ENCODE peak calls at places on chromosomes 6 and 20, in ten cellular contexts. One of them, this sample, is unnamed.

GRCh38 chr6:130945401-130945919 is 117.6 kb downstream of the EPB41L2 start:
- DNase-seq in Peyer's patch: no peak
- DNase-seq in A549: no peak
- DNase-seq in breast epithelium: no peak
- DNase-seq in heart left ventricle: no peak
- DNase-seq in NB4: no peak
- DNase-seq in aorta: no peak
- DNase-seq in CD8-positive, alpha-beta T cell: no peak
- DNase-seq in IMR-90: peak
- DNase-seq in epithelial cell of esophagus: peak
- DNase-seq in this sample: no peak

GRCh38 chr6:111199935-111200822 is 112.9 kb downstream of the SLC16A10 start:
- DNase-seq in Peyer's patch: no peak
- DNase-seq in A549: no peak
- DNase-seq in NB4: no peak
- DNase-seq in breast epithelium: no peak
- DNase-seq in epithelial cell of esophagus: no peak
- DNase-seq in heart left ventricle: no peak
- DNase-seq in CD8-positive, alpha-beta T cell: no peak
- DNase-seq in aorta: no peak
- DNase-seq in IMR-90: no peak
- DNase-seq in this sample: no peak

GRCh38 chr6:10404799-10405524 is 9.9 kb downstream of the TFAP2A start:
- DNase-seq in CD8-positive, alpha-beta T cell: no peak
- DNase-seq in Peyer's patch: no peak
- DNase-seq in NB4: no peak
- DNase-seq in aorta: no peak
- DNase-seq in breast epithelium: no peak
- DNase-seq in A549: no peak
- DNase-seq in IMR-90: no peak
- DNase-seq in heart left ventricle: no peak
- DNase-seq in epithelial cell of esophagus: no peak
- DNase-seq in this sample: no peak

GRCh38 chr6:131776986-131777385 is 30.8 kb upstream of the ENPP1 start:
- DNase-seq in aorta: no peak
- DNase-seq in Peyer's patch: no peak
- DNase-seq in NB4: no peak
- DNase-seq in breast epithelium: no peak
- DNase-seq in epithelial cell of esophagus: no peak
- DNase-seq in heart left ventricle: no peak
- DNase-seq in CD8-positive, alpha-beta T cell: no peak
- DNase-seq in IMR-90: no peak
- DNase-seq in A549: no peak
- DNase-seq in this sample: no peak

GRCh38 chr6:33069021-33069738 is 4.3 kb downstream of the HLA-DPA1 start:
- DNase-seq in Peyer's patch: no peak
- DNase-seq in breast epithelium: no peak
- DNase-seq in NB4: no peak
- DNase-seq in CD8-positive, alpha-beta T cell: no peak
- DNase-seq in IMR-90: no peak
- DNase-seq in aorta: no peak
- DNase-seq in heart left ventricle: no peak
- DNase-seq in epithelial cell of esophagus: no peak
- DNase-seq in A549: no peak
- DNase-seq in this sample: no peak

GRCh38 chr6:116008470-116009229 is 52.0 kb downstream of the FRK start:
- DNase-seq in aorta: no peak
- DNase-seq in CD8-positive, alpha-beta T cell: no peak
- DNase-seq in heart left ventricle: no peak
- DNase-seq in IMR-90: peak
- DNase-seq in NB4: peak
- DNase-seq in epithelial cell of esophagus: peak
- DNase-seq in A549: peak
- DNase-seq in Peyer's patch: no peak
- DNase-seq in breast epithelium: no peak
- DNase-seq in this sample: no peak

GRCh38 chr20:59794555-59794954 is 138.9 kb downstream of the SYCP2 start:
- DNase-seq in IMR-90: no peak
- DNase-seq in NB4: no peak
- DNase-seq in CD8-positive, alpha-beta T cell: no peak
- DNase-seq in Peyer's patch: no peak
- DNase-seq in breast epithelium: no peak
- DNase-seq in aorta: no peak
- DNase-seq in heart left ventricle: no peak
- DNase-seq in epithelial cell of esophagus: peak
- DNase-seq in A549: no peak
- DNase-seq in this sample: no peak

GRCh38 chr6:118776607-118777549 is 117.1 kb upstream of the ASF1A start:
- DNase-seq in CD8-positive, alpha-beta T cell: peak
- DNase-seq in epithelial cell of esophagus: peak
- DNase-seq in breast epithelium: no peak
- DNase-seq in IMR-90: peak
- DNase-seq in A549: peak
- DNase-seq in heart left ventricle: peak
- DNase-seq in NB4: peak
- DNase-seq in Peyer's patch: no peak
- DNase-seq in aorta: peak
- DNase-seq in this sample: no peak

GRCh38 chr6:18260448-18261106 is 3.8 kb downstream of the DEK start:
- DNase-seq in Peyer's patch: no peak
- DNase-seq in breast epithelium: no peak
- DNase-seq in epithelial cell of esophagus: peak
- DNase-seq in CD8-positive, alpha-beta T cell: no peak
- DNase-seq in A549: no peak
- DNase-seq in NB4: peak
- DNase-seq in IMR-90: peak
- DNase-seq in aorta: no peak
- DNase-seq in heart left ventricle: no peak
- DNase-seq in this sample: no peak

GRCh38 chr20:10090588-10091166 is 55.9 kb downstream of the ANKEF1 start:
- DNase-seq in NB4: peak
- DNase-seq in A549: peak
- DNase-seq in epithelial cell of esophagus: peak
- DNase-seq in breast epithelium: no peak
- DNase-seq in CD8-positive, alpha-beta T cell: no peak
- DNase-seq in aorta: no peak
- DNase-seq in heart left ventricle: peak
- DNase-seq in IMR-90: peak
- DNase-seq in Peyer's patch: no peak
- DNase-seq in this sample: no peak

GRCh38 chr20:44620030-44620429 is 31.5 kb downstream of the ADA start:
- DNase-seq in A549: no peak
- DNase-seq in epithelial cell of esophagus: no peak
- DNase-seq in CD8-positive, alpha-beta T cell: no peak
- DNase-seq in Peyer's patch: no peak
- DNase-seq in NB4: no peak
- DNase-seq in heart left ventricle: no peak
- DNase-seq in IMR-90: no peak
- DNase-seq in breast epithelium: no peak
- DNase-seq in aorta: no peak
- DNase-seq in this sample: no peak

GRCh38 chr6:149239573-149240209 is 77.8 kb upstream of the TAB2 start:
- DNase-seq in breast epithelium: no peak
- DNase-seq in Peyer's patch: no peak
- DNase-seq in heart left ventricle: no peak
- DNase-seq in NB4: no peak
- DNase-seq in A549: no peak
- DNase-seq in epithelial cell of esophagus: no peak
- DNase-seq in aorta: no peak
- DNase-seq in CD8-positive, alpha-beta T cell: no peak
- DNase-seq in IMR-90: no peak
- DNase-seq in this sample: no peak

GRCh38 chr20:36085686-36086267 is 68.8 kb upstream of the EPB41L1 start:
- DNase-seq in heart left ventricle: no peak
- DNase-seq in epithelial cell of esophagus: peak
- DNase-seq in A549: peak
- DNase-seq in NB4: peak
- DNase-seq in Peyer's patch: peak
- DNase-seq in CD8-positive, alpha-beta T cell: no peak
- DNase-seq in breast epithelium: no peak
- DNase-seq in aorta: peak
- DNase-seq in IMR-90: peak
- DNase-seq in this sample: no peak

GRCh38 chr6:98116513-98116912 is 717.9 kb upstream of the POU3F2 start:
- DNase-seq in CD8-positive, alpha-beta T cell: no peak
- DNase-seq in epithelial cell of esophagus: no peak
- DNase-seq in breast epithelium: no peak
- DNase-seq in IMR-90: no peak
- DNase-seq in aorta: no peak
- DNase-seq in NB4: no peak
- DNase-seq in Peyer's patch: no peak
- DNase-seq in heart left ventricle: no peak
- DNase-seq in A549: no peak
- DNase-seq in this sample: no peak

GRCh38 chr6:140736227-140736626 is 1361.8 kb upstream of the CITED2 start:
- DNase-seq in CD8-positive, alpha-beta T cell: no peak
- DNase-seq in aorta: no peak
- DNase-seq in A549: no peak
- DNase-seq in Peyer's patch: no peak
- DNase-seq in IMR-90: no peak
- DNase-seq in epithelial cell of esophagus: no peak
- DNase-seq in NB4: no peak
- DNase-seq in heart left ventricle: no peak
- DNase-seq in breast epithelium: no peak
- DNase-seq in this sample: no peak

GRCh38 chr6:160260283-160261119 is 1.9 kb upstream of the SLC22A2 start:
- DNase-seq in aorta: no peak
- DNase-seq in breast epithelium: no peak
- DNase-seq in epithelial cell of esophagus: peak
- DNase-seq in NB4: no peak
- DNase-seq in Peyer's patch: no peak
- DNase-seq in CD8-positive, alpha-beta T cell: no peak
- DNase-seq in heart left ventricle: no peak
- DNase-seq in IMR-90: no peak
- DNase-seq in A549: no peak
- DNase-seq in this sample: no peak

GRCh38 chr20:6828794-6829423 is 61.4 kb downstream of the BMP2 start:
- DNase-seq in epithelial cell of esophagus: peak
- DNase-seq in heart left ventricle: peak
- DNase-seq in NB4: peak
- DNase-seq in aorta: peak
- DNase-seq in CD8-positive, alpha-beta T cell: no peak
- DNase-seq in Peyer's patch: peak
- DNase-seq in breast epithelium: peak
- DNase-seq in IMR-90: peak
- DNase-seq in A549: peak
- DNase-seq in this sample: no peak

GRCh38 chr6:106527979-106528378 is 101.3 kb downstream of the RTN4IP1 start:
- DNase-seq in breast epithelium: no peak
- DNase-seq in Peyer's patch: no peak
- DNase-seq in heart left ventricle: no peak
- DNase-seq in A549: peak
- DNase-seq in NB4: no peak
- DNase-seq in epithelial cell of esophagus: peak
- DNase-seq in aorta: no peak
- DNase-seq in CD8-positive, alpha-beta T cell: no peak
- DNase-seq in IMR-90: peak
- DNase-seq in this sample: no peak

GRCh38 chr6:131613296-131613925 is 14.6 kb downstream of the MED23 start:
- DNase-seq in heart left ventricle: no peak
- DNase-seq in IMR-90: no peak
- DNase-seq in CD8-positive, alpha-beta T cell: no peak
- DNase-seq in aorta: no peak
- DNase-seq in NB4: no peak
- DNase-seq in breast epithelium: no peak
- DNase-seq in Peyer's patch: no peak
- DNase-seq in A549: no peak
- DNase-seq in epithelial cell of esophagus: no peak
- DNase-seq in this sample: no peak

GRCh38 chr6:168895102-168895812 is 358.4 kb downstream of the THBS2 start:
- DNase-seq in heart left ventricle: peak
- DNase-seq in IMR-90: peak
- DNase-seq in CD8-positive, alpha-beta T cell: peak
- DNase-seq in epithelial cell of esophagus: peak
- DNase-seq in NB4: peak
- DNase-seq in A549: peak
- DNase-seq in breast epithelium: peak
- DNase-seq in Peyer's patch: peak
- DNase-seq in aorta: peak
- DNase-seq in this sample: no peak
- H3K4me3 ChIP-seq in heart left ventricle: peak
- H3K4me3 ChIP-seq in IMR-90: no peak
- H3K4me3 ChIP-seq in CD8-positive, alpha-beta T cell: peak
- H3K4me3 ChIP-seq in epithelial cell of esophagus: no peak
- H3K4me3 ChIP-seq in NB4: no peak
- H3K4me3 ChIP-seq in A549: no peak
- H3K4me3 ChIP-seq in breast epithelium: peak
- H3K4me3 ChIP-seq in Peyer's patch: peak
- H3K4me3 ChIP-seq in aorta: no peak
- H3K4me3 ChIP-seq in this sample: peak

GRCh38 chr20:61461459-61461858 is 209.4 kb downstream of the CDH4 start:
- DNase-seq in CD8-positive, alpha-beta T cell: no peak
- DNase-seq in Peyer's patch: no peak
- DNase-seq in breast epithelium: no peak
- DNase-seq in epithelial cell of esophagus: no peak
- DNase-seq in aorta: no peak
- DNase-seq in heart left ventricle: no peak
- DNase-seq in IMR-90: no peak
- DNase-seq in A549: no peak
- DNase-seq in NB4: no peak
- DNase-seq in this sample: no peak
- H3K4me3 ChIP-seq in CD8-positive, alpha-beta T cell: no peak
- H3K4me3 ChIP-seq in Peyer's patch: no peak
- H3K4me3 ChIP-seq in breast epithelium: no peak
- H3K4me3 ChIP-seq in epithelial cell of esophagus: no peak
- H3K4me3 ChIP-seq in aorta: no peak
- H3K4me3 ChIP-seq in heart left ventricle: no peak
- H3K4me3 ChIP-seq in IMR-90: no peak
- H3K4me3 ChIP-seq in A549: no peak
- H3K4me3 ChIP-seq in NB4: no peak
- H3K4me3 ChIP-seq in this sample: no peak

DNA sequence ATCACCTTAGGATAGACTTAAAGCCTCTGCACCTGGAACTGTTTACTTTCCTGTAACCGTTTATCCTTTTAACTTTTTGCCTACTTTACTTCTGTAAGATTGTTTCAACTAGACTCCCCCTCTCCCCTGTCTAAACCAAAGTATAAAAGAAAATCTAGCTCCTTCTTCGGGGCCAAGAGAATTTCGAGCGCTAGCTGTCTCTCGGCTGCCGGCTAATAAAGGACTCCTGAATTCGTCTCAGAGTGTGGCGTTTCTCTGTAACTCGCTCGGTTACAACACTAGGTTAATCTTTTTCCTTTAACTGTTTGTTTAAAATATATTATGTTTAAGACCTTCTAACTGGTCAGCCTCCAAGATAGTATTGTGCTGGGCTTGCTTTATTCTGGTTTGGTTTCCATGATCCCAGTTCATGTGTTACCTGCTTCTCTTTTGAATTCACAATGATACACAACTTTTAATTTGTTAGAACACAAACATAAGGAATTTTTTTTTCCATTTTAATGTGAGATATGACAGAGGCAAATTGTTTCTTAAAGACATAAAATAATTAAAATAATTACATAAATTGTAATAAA is 8.7 kb upstream of the NQO2 start:
- DNase-seq in epithelial cell of esophagus: no peak
- DNase-seq in aorta: no peak
- DNase-seq in breast epithelium: no peak
- DNase-seq in IMR-90: no peak
- DNase-seq in A549: no peak
- DNase-seq in Peyer's patch: no peak
- DNase-seq in CD8-positive, alpha-beta T cell: no peak
- DNase-seq in NB4: no peak
- DNase-seq in heart left ventricle: no peak
- DNase-seq in this sample: no peak
- H3K4me3 ChIP-seq in epithelial cell of esophagus: peak
- H3K4me3 ChIP-seq in aorta: peak
- H3K4me3 ChIP-seq in breast epithelium: peak
- H3K4me3 ChIP-seq in IMR-90: peak
- H3K4me3 ChIP-seq in A549: no peak
- H3K4me3 ChIP-seq in Peyer's patch: peak
- H3K4me3 ChIP-seq in CD8-positive, alpha-beta T cell: peak
- H3K4me3 ChIP-seq in NB4: no peak
- H3K4me3 ChIP-seq in heart left ventricle: peak
- H3K4me3 ChIP-seq in this sample: peak

GRCh38 chr20:38692436-38693411 is 31.6 kb upstream of the SLC32A1 start:
- DNase-seq in aorta: peak
- DNase-seq in NB4: peak
- DNase-seq in heart left ventricle: peak
- DNase-seq in epithelial cell of esophagus: peak
- DNase-seq in A549: peak
- DNase-seq in breast epithelium: no peak
- DNase-seq in Peyer's patch: no peak
- DNase-seq in CD8-positive, alpha-beta T cell: peak
- DNase-seq in IMR-90: peak
- DNase-seq in this sample: no peak
- H3K4me3 ChIP-seq in aorta: no peak
- H3K4me3 ChIP-seq in NB4: no peak
- H3K4me3 ChIP-seq in heart left ventricle: no peak
- H3K4me3 ChIP-seq in epithelial cell of esophagus: no peak
- H3K4me3 ChIP-seq in A549: no peak
- H3K4me3 ChIP-seq in breast epithelium: no peak
- H3K4me3 ChIP-seq in Peyer's patch: no peak
- H3K4me3 ChIP-seq in CD8-positive, alpha-beta T cell: no peak
- H3K4me3 ChIP-seq in IMR-90: no peak
- H3K4me3 ChIP-seq in this sample: no peak

This sample was measured in esophagus squamous epithelium.